ENCODE peak calls at places on chromosome 1, in four cellular contexts. D is Right ventricle myocardium inferior, E is Caki2, T is foreskin fibroblast. Y is an unnamed sample.

GRCh38 chr1:232594018-232594502 is 35.9 kb downstream of the SIPA1L2 start:
- DNase-seq in D (no peak), E (peak; percentile 44), T (no peak), Y (no peak)

GRCh38 chr1:99814373-99814900 is 35.7 kb upstream of the AGL start:
- DNase-seq in D (no peak), T (no peak), E (no peak), Y (no peak)

GRCh38 chr1:36126005-36126716 is 1.1 kb upstream of the COL8A2 start:
- DNase-seq in D (no peak), T (no peak), E (no peak), Y (peak; percentile 12)

GRCh38 chr1:6112690-6113005 is 67.0 kb downstream of the KCNAB2 start:
- DNase-seq in D (peak; percentile 23), T (no peak), E (no peak), Y (no peak)

GRCh38 chr1:119960501-119960900 is 64.2 kb upstream of the ADAM30 start:
- DNase-seq in D (no peak), T (no peak), E (peak; percentile 3), Y (no peak)

GRCh38 chr1:87140831-87141540 is 187.7 kb upstream of the LMO4 start:
- DNase-seq in D (no peak), T (peak; percentile 49), E (no peak), Y (no peak)

GRCh38 chr1:152047607-152047953 is 10.8 kb upstream of the S100A11 start:
- DNase-seq in T (peak; percentile 90), D (peak; percentile 40), E (no peak), Y (no peak)

GRCh38 chr1:223233410-223234163 is 90.5 kb upstream of the TLR5 start:
- DNase-seq in D (no peak), T (peak; percentile 85), E (peak; percentile 12), Y (no peak)

GRCh38 chr1:218802799-218803198 is 370.9 kb upstream of the LYPLAL1 start:
- DNase-seq in D (no peak), T (no peak), E (no peak), Y (no peak)

GRCh38 chr1:39333296-39333695 is 128.8 kb downstream of the MACF1 start:
- DNase-seq in E (no peak), D (no peak), T (peak; percentile 15), Y (no peak)

GRCh38 chr1:204736861-204737260 is 51.3 kb upstream of the LRRN2 start:
- DNase-seq in E (no peak), D (no peak), T (no peak), Y (no peak)